ENCODE peak calls at places on chromosome 3, in five cellular contexts. Z is HepG2, D is K562, F is A549, R is endothelial cell of umbilical vein. M is an unnamed sample.

GRCh38 chr3:13161021-13161759 is 88.0 kb upstream of the IQSEC1 start:
- DNase-seq in F (no peak), D (no peak), R (no peak), Z (no peak), M (peak)

GRCh38 chr3:170144437-170144843 is 37.1 kb downstream of the PHC3 start:
- DNase-seq in Z (no peak), R (no peak), F (no peak), D (no peak), M (peak)

GRCh38 chr3:63967675-63968611 is 55.4 kb downstream of the PSMD6 start:
- DNase-seq in Z (peak), R (peak), F (no peak), D (peak), M (peak)

GRCh38 chr3:129211772-129212171 is 28.1 kb upstream of the CNBP start:
- DNase-seq in Z (peak), D (peak), R (peak), F (peak), M (no peak)

GRCh38 chr3:179082416-179082815 is 10.8 kb upstream of the ZMAT3 start:
- DNase-seq in D (no peak), F (no peak), R (no peak), Z (no peak), M (no peak)

GRCh38 chr3:17233398-17233800 is 348.6 kb downstream of the PLCL2 start:
- DNase-seq in Z (peak), F (peak), D (peak), R (peak), M (peak)

GRCh38 chr3:30342319-30343060 is 263.9 kb upstream of the TGFBR2 start:
- DNase-seq in F (peak), Z (peak), D (no peak), R (peak), M (no peak)

GRCh38 chr3:156509209-156510174 is 45.4 kb downstream of the SSR3 start:
- DNase-seq in Z (peak), F (peak), R (peak), D (peak), M (peak)

GRCh38 chr3:117898722-117899121 is 1135.9 kb downstream of the IGSF11 start:
- DNase-seq in Z (peak), F (no peak), R (peak), D (peak), M (peak)

GRCh38 chr3:157807286-157807685 is 298.9 kb downstream of the SHOX2 start:
- DNase-seq in F (no peak), Z (no peak), R (no peak), D (no peak), M (no peak)

GRCh38 chr3:127546517-127546916 is 44.0 kb downstream of the TPRA1 start:
- DNase-seq in Z (no peak), R (no peak), D (no peak), F (no peak), M (no peak)

GRCh38 chr3:189249987-189250386 is 78.2 kb downstream of the TPRG1 start:
- DNase-seq in R (no peak), Z (no peak), F (no peak), D (no peak), M (no peak)

GRCh38 chr3:184456476-184456875 is 76.6 kb downstream of the CHRD start:
- DNase-seq in F (no peak), D (no peak), R (no peak), Z (no peak), M (no peak)

GRCh38 chr3:112767177-112767576 is 79.5 kb downstream of the CD200R1L start:
- DNase-seq in Z (no peak), R (no peak), D (no peak), F (no peak), M (peak)

GRCh38 chr3:132268956-132269355 is 48.3 kb upstream of the ACP3 start:
- DNase-seq in R (peak), Z (no peak), F (no peak), D (peak), M (peak)

GRCh38 chr3:123137001-123137400 is 64.7 kb upstream of the SEC22A start:
- DNase-seq in F (no peak), Z (no peak), D (no peak), R (no peak), M (no peak)

GRCh38 chr3:74691946-74692345 is 77.5 kb upstream of the CNTN3 start:
- DNase-seq in R (no peak), F (no peak), D (no peak), Z (no peak), M (no peak)

GRCh38 chr3:52064561-52064960 is 8.2 kb upstream of the DUSP7 start:
- DNase-seq in R (no peak), D (no peak), F (no peak), Z (no peak), M (no peak)

GRCh38 chr3:126153695-126154360 is 26.6 kb downstream of the ALDH1L1 start:
- DNase-seq in R (no peak), F (no peak), Z (no peak), D (no peak), M (no peak)

GRCh38 chr3:183822631-183823030 is 2.7 kb downstream of the MAP6D1 start:
- DNase-seq in D (no peak), F (no peak), Z (no peak), R (no peak), M (no peak)

GRCh38 chr3:17583530-17583929 is 158.9 kb downstream of the TBC1D5 start:
- DNase-seq in F (no peak), D (no peak), Z (no peak), R (no peak), M (peak)

GRCh38 chr3:155495387-155495786 is 201.9 kb upstream of the STRIT1 start:
- DNase-seq in R (no peak), Z (no peak), F (no peak), D (no peak), M (no peak)

GRCh38 chr3:10996345-10997050 is 4.0 kb downstream of the SLC6A1 start:
- DNase-seq in R (no peak), F (no peak), D (no peak), Z (no peak), M (no peak)

GRCh38 chr3:171559586-171559985 is 99.4 kb upstream of the TNIK start:
- DNase-seq in Z (no peak), D (no peak), F (no peak), R (no peak), M (no peak)

GRCh38 chr3:197791120-197792018 is at the start of gene LRCH3:
- DNase-seq in R (peak), D (peak), Z (peak), F (peak), M (peak)

GRCh38 chr3:52452570-52453221 is 1.1 kb downstream of the TNNC1 start:
- DNase-seq in R (no peak), D (no peak), Z (peak), F (no peak), M (no peak)

GRCh38 chr3:89098964-89099585 is 8.3 kb upstream of the EPHA3 start:
- DNase-seq in Z (peak), R (peak), D (peak), F (peak), M (peak)

GRCh38 chr3:17179381-17180205 is 294.8 kb downstream of the PLCL2 start:
- DNase-seq in F (no peak), D (no peak), Z (no peak), R (no peak), M (no peak)

GRCh38 chr3:46677096-46677702 is 16.3 kb downstream of the ALS2CL start:
- DNase-seq in D (peak), Z (no peak), F (no peak), R (no peak), M (peak)

GRCh38 chr3:183254816-183255730 is 2.0 kb downstream of the B3GNT5 start:
- DNase-seq in F (no peak), R (peak), Z (no peak), D (peak), M (peak)

GRCh38 chr3:13705702-13706280 is 156.9 kb downstream of the FBLN2 start:
- DNase-seq in F (no peak), D (no peak), R (no peak), Z (no peak), M (no peak)

GRCh38 chr3:13406200-13406599 is 13.9 kb downstream of the NUP210 start:
- DNase-seq in Z (no peak), F (no peak), D (peak), R (no peak), M (no peak)

GRCh38 chr3:15884132-15884531 is 86.4 kb upstream of the ANKRD28 start:
- DNase-seq in R (no peak), F (no peak), Z (no peak), D (no peak), M (no peak)

GRCh38 chr3:105369501-105370371 is 3.0 kb downstream of the ALCAM start:
- DNase-seq in R (peak), Z (peak), F (peak), D (no peak), M (peak)

GRCh38 chr3:121483290-121483689 is 62.5 kb downstream of the POLQ start:
- DNase-seq in R (no peak), D (no peak), Z (no peak), F (no peak), M (no peak)

GRCh38 chr3:124347418-124347817 is 355.5 kb upstream of the ROPN1 start:
- DNase-seq in F (no peak), Z (no peak), D (no peak), R (no peak), M (peak)

GRCh38 chr3:71185733-71186455 is 397.6 kb downstream of the FOXP1 start:
- DNase-seq in D (peak), F (no peak), R (peak), Z (no peak), M (no peak)

GRCh38 chr3:65342084-65342683 is 654.4 kb upstream of the ADAMTS9 start:
- DNase-seq in Z (peak), R (peak), D (peak), F (peak), M (peak)

GRCh38 chr3:120022729-120023128 is 71.5 kb downstream of the GSK3B start:
- DNase-seq in F (no peak), Z (no peak), R (no peak), D (peak), M (no peak)

DNA sequence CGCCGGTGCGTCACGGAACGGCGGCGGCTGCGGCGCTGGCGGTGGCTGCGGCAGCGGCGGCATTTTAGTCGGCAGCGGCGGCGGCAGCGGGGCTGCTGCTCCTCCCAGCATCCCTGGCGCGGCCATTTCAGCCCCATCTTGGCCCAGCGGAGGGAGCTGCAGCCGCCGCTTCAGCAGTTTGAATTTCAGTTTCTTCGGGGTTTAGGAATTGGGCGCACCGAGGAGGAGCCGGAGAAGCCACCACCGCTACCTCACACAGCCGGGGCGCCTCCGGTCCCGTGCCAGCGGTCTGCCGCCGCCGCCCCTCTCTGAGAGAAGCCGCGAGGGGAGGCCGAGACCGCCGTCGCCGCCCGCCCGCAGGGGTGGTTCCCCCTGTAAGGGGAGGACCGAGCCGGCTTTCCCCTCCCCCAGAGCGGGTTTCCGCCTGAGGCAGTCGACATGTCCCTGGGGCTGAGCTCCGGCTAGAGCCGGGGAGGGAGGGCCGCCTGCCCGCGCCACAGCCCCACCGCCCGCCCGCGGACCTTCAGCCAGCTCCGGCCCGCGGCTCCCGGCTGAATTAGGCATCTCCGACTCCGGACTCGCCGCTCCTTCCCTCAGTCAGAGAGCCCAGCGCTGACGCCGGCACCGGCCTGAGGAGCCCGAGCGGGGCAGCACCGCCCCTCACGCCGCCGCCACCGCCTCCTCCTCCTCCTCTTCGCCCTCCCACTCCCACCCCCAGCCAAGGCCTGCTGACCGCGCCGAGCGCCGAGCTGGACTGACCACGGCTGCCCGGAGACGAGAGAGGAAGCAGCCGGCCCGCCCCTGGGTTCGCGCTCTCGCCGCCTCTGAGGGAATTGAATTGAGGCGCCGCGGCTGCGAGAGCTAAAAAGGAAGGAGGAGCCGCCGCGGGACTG is at the start of gene TSC22D2:
- DNase-seq in F (peak), D (peak), R (peak), Z (peak), M (peak)
- TF ChIP-seq CTCF in F (no peak), D (no peak), R (no peak), Z (no peak), M (no peak)

DNA sequence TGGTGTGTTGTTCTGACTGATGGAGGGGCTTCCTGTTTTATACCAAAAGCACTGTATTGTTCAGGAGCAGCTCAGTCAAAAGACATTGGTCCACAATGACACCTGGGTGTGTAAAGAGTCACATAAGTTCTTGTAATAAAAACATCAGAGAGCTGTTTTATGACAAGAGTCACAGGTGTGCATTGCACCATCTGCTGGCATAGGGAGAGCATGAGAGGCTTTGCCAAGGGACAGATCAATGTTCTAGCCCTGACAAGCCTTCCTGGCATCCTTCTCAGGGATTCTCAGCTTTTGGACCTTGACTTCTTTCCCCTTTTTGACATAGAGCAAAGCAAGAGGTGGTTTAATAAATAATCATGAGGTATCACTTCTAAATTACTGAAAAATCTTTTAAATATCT is 20.5 kb downstream of the ARPP21 start:
- DNase-seq in R (no peak), F (no peak), Z (peak), D (no peak), M (peak)
- TF ChIP-seq MYC in R (no peak), F (no peak), Z (no peak), D (no peak), M (no peak)

GRCh38 chr3:98945006-98945626 is 43.6 kb upstream of the DCBLD2 start:
- DNase-seq in R (peak), F (no peak), D (no peak), Z (no peak), M (no peak)
- TF ChIP-seq CTCF in R (no peak), F (no peak), D (no peak), Z (no peak), M (no peak)

GRCh38 chr3:61841111-61841845 is 279.9 kb downstream of the PTPRG start:
- DNase-seq in F (no peak), R (peak), Z (no peak), D (no peak), M (no peak)
- TF ChIP-seq MYC in F (no peak), R (no peak), Z (no peak), D (no peak), M (no peak)

GRCh38 chr3:150342951-150343468 is 65.1 kb upstream of the TSC22D2 start:
- DNase-seq in D (no peak), Z (no peak), R (no peak), F (no peak), M (no peak)
- TF ChIP-seq CTCF in D (no peak), Z (no peak), R (no peak), F (no peak), M (no peak)

DNA sequence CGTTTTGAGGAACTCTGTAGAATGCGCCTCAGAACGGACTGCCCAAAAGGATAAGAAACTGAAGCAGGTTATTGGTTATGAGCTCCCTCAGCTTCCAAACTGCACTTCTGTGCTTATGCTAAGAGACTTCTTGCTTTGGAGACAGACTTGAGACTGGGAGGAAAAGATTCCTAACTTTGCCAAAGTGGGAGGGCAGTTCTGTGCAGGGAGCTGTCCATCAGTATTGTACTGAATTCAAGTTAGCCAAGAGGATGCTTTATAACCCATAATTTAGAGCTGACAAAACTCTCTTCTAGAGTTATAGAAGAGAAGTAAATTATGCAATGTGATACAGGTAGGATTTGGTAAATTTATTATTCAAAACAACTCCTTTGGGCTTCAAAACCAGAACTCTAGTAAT is 519.8 kb upstream of the GBE1 start:
- DNase-seq in D (no peak), Z (no peak), F (no peak), R (peak), M (no peak)
- TF ChIP-seq MYC in D (no peak), Z (no peak), F (no peak), R (no peak), M (no peak)